ENCODE peak calls at places on chromosomes 7 and 10, in four cellular contexts. M, Q, J and G are unnamed samples.

GRCh38 chr10:117547301-117548153 is 5.0 kb downstream of the EMX2 start:
- DNase-seq in M (no peak), Q (no peak), J (no peak), G (no peak)

GRCh38 chr7:84105582-84105981 is 89.0 kb downstream of the SEMA3A start:
- DNase-seq in M (no peak), Q (no peak), J (no peak), G (no peak)

GRCh38 chr7:158579662-158580646 is 7.7 kb downstream of the PTPRN2 start:
- DNase-seq in M (no peak), Q (no peak), J (no peak), G (no peak)

GRCh38 chr10:115628616-115629015 is 535.5 kb downstream of the ATRNL1 start:
- DNase-seq in M (no peak), Q (no peak), J (no peak), G (no peak)

GRCh38 chr7:52959878-52960660 is 75.4 kb upstream of the POM121L12 start:
- DNase-seq in M (no peak), Q (no peak), J (no peak), G (no peak)

GRCh38 chr7:134625571-134625970 is 21.1 kb upstream of the BPGM start:
- DNase-seq in M (no peak), Q (no peak), J (no peak), G (no peak)

GRCh38 chr7:2996141-2996540 is 47.5 kb downstream of the CARD11 start:
- DNase-seq in M (peak), Q (no peak), J (no peak), G (no peak)

GRCh38 chr7:88795553-88795952 is at the start of gene TEX47:
- DNase-seq in M (no peak), Q (no peak), J (no peak), G (no peak)

GRCh38 chr7:37031571-37032257 is 307.4 kb upstream of the AOAH start:
- DNase-seq in M (peak), Q (peak), J (no peak), G (peak)

GRCh38 chr7:144822223-144822622 is 13.6 kb downstream of the TPK1 start:
- DNase-seq in M (no peak), Q (no peak), J (no peak), G (no peak)

GRCh38 chr10:1295756-1296480 is 239.7 kb downstream of the WDR37 start:
- DNase-seq in M (no peak), Q (no peak), J (no peak), G (no peak)

GRCh38 chr10:123445336-123445735 is 220.8 kb upstream of the GPR26 start:
- DNase-seq in M (no peak), Q (no peak), J (no peak), G (no peak)

GRCh38 chr10:51905050-51905449 is 205.7 kb upstream of the CSTF2T start:
- DNase-seq in M (no peak), Q (no peak), J (no peak), G (no peak)

DNA sequence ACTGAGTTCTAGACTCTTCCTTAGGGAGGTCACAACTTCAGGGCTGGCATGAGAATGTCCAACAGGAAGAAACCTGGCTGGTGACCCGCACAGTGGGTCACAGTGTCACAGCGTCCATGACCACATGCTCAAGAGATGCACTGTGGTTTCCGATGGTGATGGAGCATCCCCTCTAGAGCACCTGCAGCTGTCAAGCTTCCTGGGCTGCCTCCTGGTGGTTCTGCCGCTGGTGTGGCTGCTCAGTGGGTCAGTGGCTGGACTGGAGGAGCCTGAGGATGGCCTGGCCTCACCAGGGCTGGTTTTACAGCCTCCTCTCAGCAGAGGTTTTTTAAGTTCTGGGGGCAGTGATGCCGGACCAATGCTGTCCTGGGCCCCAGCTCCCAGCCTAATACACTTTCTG is 149.3 kb downstream of the SH3PXD2A start:
- DNase-seq in M (no peak), Q (no peak), J (no peak), G (no peak)
- TF ChIP-seq CTCF in M (no peak), Q (no peak), J (no peak), G (no peak)

DNA sequence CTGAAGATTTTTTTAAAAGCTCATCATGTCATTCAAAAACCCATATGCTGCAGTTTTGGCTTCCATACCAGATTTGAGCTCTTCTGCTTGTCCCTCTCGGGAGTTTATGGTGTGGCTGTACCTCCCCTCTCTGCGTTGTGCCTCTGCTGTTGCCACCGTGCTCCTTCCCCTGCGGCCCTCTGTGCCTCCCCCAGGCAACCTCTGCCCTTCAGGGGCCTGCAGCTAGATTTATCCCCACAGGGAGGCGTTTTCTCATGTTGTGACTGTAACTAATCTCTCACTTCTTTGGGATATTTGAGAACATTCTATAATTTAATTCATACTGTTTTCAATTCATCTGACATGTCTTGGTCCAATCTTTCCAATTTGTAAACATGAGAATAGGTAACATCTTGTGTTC is 52.7 kb downstream of the TASOR2 start:
- DNase-seq in M (no peak), Q (no peak), J (no peak), G (no peak)
- TF ChIP-seq CTCF in M (no peak), Q (no peak), J (no peak), G (no peak)

GRCh38 chr10:112471878-112472487 is 25.0 kb downstream of the VTI1A start:
- DNase-seq in M (no peak), Q (no peak), J (no peak), G (no peak)

GRCh38 chr10:112475565-112476233 is 28.7 kb downstream of the VTI1A start:
- DNase-seq in M (no peak), Q (no peak), J (no peak), G (no peak)
- TF ChIP-seq CTCF in M (peak), Q (no peak), J (no peak), G (no peak)

DNA sequence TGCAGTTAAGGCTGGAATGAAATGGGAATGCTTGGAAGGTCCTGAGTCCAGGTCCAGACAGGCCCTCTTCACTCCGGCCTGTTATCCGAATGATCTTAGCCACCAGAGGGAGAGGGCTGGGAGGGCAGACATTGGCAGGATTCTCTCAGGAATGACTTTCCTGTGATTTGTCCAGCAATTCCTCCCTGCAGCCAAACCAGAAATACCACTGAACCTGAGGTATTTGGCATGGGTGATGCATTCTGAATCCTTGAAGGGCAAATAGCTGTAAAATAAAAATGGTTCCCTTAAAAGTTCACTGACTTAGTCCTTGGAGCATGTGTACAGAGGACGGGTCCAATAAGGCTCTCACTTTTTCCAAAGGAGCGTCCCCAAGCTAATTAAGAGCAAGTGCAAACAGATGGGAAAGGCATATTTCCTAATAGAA is 77.5 kb upstream of the HABP2 start:
- DNase-seq in M (no peak), Q (no peak), J (no peak), G (no peak)
- TF ChIP-seq CTCF in M (no peak), Q (no peak), J (no peak), G (no peak)

DNA sequence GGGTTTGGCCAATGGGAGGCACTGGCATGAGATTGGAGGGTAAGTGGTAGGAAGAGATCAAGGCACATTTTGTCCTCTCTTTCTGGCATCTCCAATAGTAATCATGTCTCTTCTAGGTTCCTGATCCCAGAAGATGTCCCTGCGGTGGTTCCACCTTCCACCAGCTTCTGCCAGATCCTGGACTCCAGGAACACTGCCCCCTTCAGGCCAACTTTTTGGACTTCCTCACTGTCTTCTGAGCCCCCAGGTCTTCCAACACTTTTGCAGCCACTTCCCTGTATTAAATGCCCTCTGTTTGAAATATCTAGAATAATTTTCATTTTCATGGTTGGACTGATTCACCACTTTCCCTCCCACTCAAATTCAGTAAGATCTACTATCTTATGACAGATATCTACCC is 60.9 kb downstream of the BAMBI start:
- DNase-seq in M (no peak), Q (no peak), J (no peak), G (no peak)
- TF ChIP-seq CTCF in M (no peak), Q (no peak), J (no peak), G (no peak)

GRCh38 chr10:120480065-120480600 is 23.1 kb downstream of the PLPP4 start:
- DNase-seq in M (no peak), Q (no peak), J (no peak), G (no peak)
- TF ChIP-seq CTCF in M (no peak), Q (no peak), J (no peak), G (no peak)

DNA sequence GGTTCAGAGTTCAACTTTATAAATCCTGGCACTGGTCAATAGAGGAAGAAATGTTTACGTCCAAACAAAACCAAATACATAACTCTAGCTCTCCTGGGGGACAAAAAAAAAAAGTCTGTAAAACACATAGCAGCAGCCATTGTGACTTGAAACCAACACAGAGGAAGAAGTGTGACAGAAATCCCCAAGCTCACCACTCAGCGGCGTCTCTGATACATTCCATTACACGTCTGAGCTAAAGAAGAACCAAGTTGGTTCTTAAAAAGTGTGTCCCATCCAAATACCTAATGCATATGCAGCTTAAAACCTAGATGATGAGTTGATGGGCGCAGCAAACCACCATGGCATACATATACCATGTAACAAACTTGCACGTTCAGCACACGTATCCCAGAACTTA is 58.3 kb upstream of the NANOS1 start:
- DNase-seq in M (no peak), Q (no peak), J (no peak), G (no peak)
- TF ChIP-seq CTCF in M (no peak), Q (no peak), J (no peak), G (no peak)